ENCODE peak calls at places on chromosomes 13 and 19, in six cellular contexts. M is H1, U is SK-N-SH, V is GM23338, T is K562, L is GM12878. E is an unnamed sample.

GRCh38 chr19:38736036-38736412 is 8.2 kb downstream of the CAPN12 start:
- DNase-seq in V (peak; percentile 58), T (peak; percentile 71), L (no peak), M (no peak), U (peak; percentile 77), E (no peak)

GRCh38 chr19:51138549-51138979 is 3.5 kb upstream of the SIGLEC7 start:
- DNase-seq in L (no peak), T (no peak), M (no peak), U (no peak), V (no peak), E (no peak)

GRCh38 chr13:47250141-47250540 is 353.3 kb upstream of the HTR2A start:
- DNase-seq in V (no peak), U (no peak), L (no peak), M (no peak), T (no peak), E (no peak)

GRCh38 chr13:94311893-94312292 is 167.6 kb downstream of the DCT start:
- DNase-seq in T (no peak), U (no peak), V (no peak), L (no peak), M (no peak), E (peak; percentile 84)

GRCh38 chr13:67036694-67037093 is 193.4 kb downstream of the PCDH9 start:
- DNase-seq in V (no peak), L (no peak), M (no peak), T (no peak), U (peak; percentile 6), E (no peak)

GRCh38 chr13:65710514-65710913 is 1519.6 kb downstream of the PCDH9 start:
- DNase-seq in T (no peak), V (no peak), M (no peak), L (no peak), U (no peak), E (no peak)

GRCh38 chr19:11699931-11700794 is 38.6 kb downstream of the ZNF823 start:
- DNase-seq in M (no peak), V (peak; percentile 72), U (peak; percentile 59), T (peak; percentile 29), L (no peak), E (peak; percentile 34)

GRCh38 chr19:53094749-53095575 is 8.3 kb downstream of the ZNF160 start:
- DNase-seq in T (peak; percentile 38), U (peak; percentile 58), V (peak; percentile 93), M (peak; percentile 61), L (no peak), E (no peak)

GRCh38 chr19:38047641-38048040 is 140.6 kb downstream of the SIPA1L3 start:
- DNase-seq in M (no peak), L (no peak), U (no peak), T (no peak), V (no peak), E (no peak)

GRCh38 chr19:8340341-8341096 is 2.5 kb downstream of the KANK3 start:
- DNase-seq in T (peak; percentile 50), V (peak; percentile 63), U (peak; percentile 65), L (no peak), M (no peak), E (peak; percentile 94)

GRCh38 chr19:5287066-5287465 is 53.5 kb downstream of the PTPRS start:
- DNase-seq in M (no peak), U (no peak), T (no peak), L (peak; percentile 37), V (no peak), E (no peak)

GRCh38 chr19:33194884-33195710 is 967 bp downstream of the LRP3 start:
- DNase-seq in L (no peak), T (no peak), M (no peak), V (peak; percentile 58), U (peak; percentile 78), E (no peak)

GRCh38 chr13:50085063-50085462 is 69.8 kb downstream of the KCNRG start:
- DNase-seq in U (no peak), V (peak; percentile 78), L (no peak), M (no peak), T (no peak), E (peak; percentile 65)

GRCh38 chr19:35720163-35720524 is 2.3 kb downstream of the KMT2B start:
- DNase-seq in V (no peak), T (no peak), U (no peak), L (no peak), M (no peak), E (no peak)

GRCh38 chr13:33352023-33352422 is 66.5 kb upstream of the STARD13 start:
- DNase-seq in L (no peak), V (no peak), U (peak; percentile 45), M (no peak), T (no peak), E (no peak)

GRCh38 chr19:7888826-7889217 is 512 bp downstream of the LRRC8E start:
- DNase-seq in M (no peak), V (no peak), U (no peak), L (no peak), T (no peak), E (no peak)

GRCh38 chr13:20195846-20196245 is 3.1 kb upstream of the GJB2 start:
- DNase-seq in V (no peak), M (no peak), T (no peak), U (no peak), L (no peak), E (no peak)

GRCh38 chr13:106418556-106418955 is 116.9 kb downstream of the EFNB2 start:
- DNase-seq in M (no peak), T (no peak), U (peak; percentile 66), L (no peak), V (no peak), E (no peak)

GRCh38 chr13:31009166-31009565 is 76.7 kb downstream of the TEX26 start:
- DNase-seq in T (no peak), U (no peak), M (no peak), V (no peak), L (no peak), E (no peak)

GRCh38 chr13:109778102-109778542 is 8.3 kb downstream of the IRS2 start:
- DNase-seq in L (no peak), M (no peak), T (no peak), V (no peak), U (no peak), E (peak; percentile 35)

GRCh38 chr13:27857271-27857670 is 62.5 kb upstream of the PDX1 start:
- DNase-seq in T (peak; percentile 8), U (no peak), L (no peak), V (peak; percentile 32), M (no peak), E (no peak)

GRCh38 chr13:113880651-113881611 is 17.1 kb upstream of the GAS6 start:
- DNase-seq in V (no peak), U (no peak), M (no peak), L (no peak), T (no peak), E (peak; percentile 67)

GRCh38 chr19:41753936-41754529 is 1.3 kb upstream of the CEACAM6 start:
- DNase-seq in V (peak; percentile 71), L (no peak), M (no peak), U (peak; percentile 49), T (peak; percentile 27), E (peak; percentile 30)

GRCh38 chr19:14027856-14028450 is at the start of gene RLN3:
- DNase-seq in V (no peak), T (peak; percentile 50), M (no peak), U (no peak), L (no peak), E (no peak)

GRCh38 chr19:14021474-14021873 is 6.5 kb upstream of the RLN3 start:
- DNase-seq in V (peak; percentile 53), T (peak; percentile 34), M (no peak), L (no peak), U (no peak), E (no peak)

GRCh38 chr19:14019100-14019499 is 8.8 kb upstream of the RLN3 start:
- DNase-seq in M (no peak), U (no peak), V (no peak), T (no peak), L (no peak), E (no peak)

GRCh38 chr19:14022469-14022868 is 5.5 kb upstream of the RLN3 start:
- DNase-seq in U (no peak), L (no peak), T (no peak), V (no peak), M (no peak), E (no peak)

GRCh38 chr19:14023404-14024235 is 4.3 kb upstream of the RLN3 start:
- DNase-seq in V (peak; percentile 90), T (peak; percentile 67), M (peak; percentile 62), U (peak; percentile 81), L (no peak), E (peak; percentile 83)
- H3K4me2 ChIP-seq in V (no peak overlapping the region), T (peak overlapping the region; percentile 40), M (no peak overlapping the region), U (no peak overlapping the region), L (no peak overlapping the region), E (no peak overlapping the region)

GRCh38 chr13:36313047-36313969 is 15.7 kb upstream of the CCDC169 start:
- DNase-seq in V (no peak), M (no peak), L (no peak), T (no peak), U (no peak), E (no peak)
- TF ChIP-seq POLR2AphosphoS5 in V (no peak), M (no peak), L (no peak), T (no peak), U (no peak), E (no peak)

GRCh38 chr13:51549593-51549992 is 34.7 kb upstream of the WDFY2 start:
- DNase-seq in M (no peak), T (no peak), L (no peak), U (no peak), V (no peak), E (no peak)

GRCh38 chr13:51550151-51550550 is 34.1 kb upstream of the WDFY2 start:
- DNase-seq in M (no peak), U (no peak), T (no peak), V (no peak), L (no peak), E (no peak)

GRCh38 chr13:51551446-51551845 is 32.8 kb upstream of the WDFY2 start:
- DNase-seq in T (no peak), V (no peak), L (no peak), M (no peak), U (no peak), E (no peak)

GRCh38 chr13:51549050-51549449 is 35.2 kb upstream of the WDFY2 start:
- DNase-seq in T (peak; percentile 45), V (no peak), L (peak; percentile 37), U (no peak), M (no peak), E (no peak)

GRCh38 chr13:51552027-51552426 is 32.2 kb upstream of the WDFY2 start:
- DNase-seq in L (no peak), M (no peak), V (no peak), T (no peak), U (no peak), E (no peak)
- H3K4me2 ChIP-seq in L (peak overlapping the region; percentile 47), M (no peak overlapping the region), V (no peak overlapping the region), T (no peak overlapping the region), U (no peak overlapping the region), E (no peak overlapping the region)

GRCh38 chr19:1003283-1003682 is 3.1 kb downstream of the GRIN3B start:
- DNase-seq in M (no peak), L (no peak), V (no peak), U (peak; percentile 65), T (no peak), E (no peak)

GRCh38 chr19:1006711-1007398 is 6.6 kb downstream of the GRIN3B start:
- DNase-seq in T (no peak), M (no peak), L (no peak), V (no peak), U (no peak), E (no peak)

GRCh38 chr19:1004204-1004802 is 4.1 kb downstream of the GRIN3B start:
- DNase-seq in V (no peak), T (no peak), M (no peak), L (no peak), U (no peak), E (no peak)

GRCh38 chr19:1007399-1007745 is 7.2 kb downstream of the GRIN3B start:
- DNase-seq in L (no peak), V (no peak), U (no peak), M (no peak), T (no peak), E (no peak)

GRCh38 chr19:1004803-1005664 is 4.8 kb downstream of the GRIN3B start:
- DNase-seq in M (no peak), V (no peak), T (no peak), U (no peak), L (no peak), E (no peak)
- TF ChIP-seq POLR2AphosphoS5 in M (no peak), V (no peak), T (no peak), U (no peak), L (no peak), E (no peak)

E was measured in endothelial cell of umbilical vein.